ENCODE peak calls at places on chromosomes 5 and 9, in five cellular contexts. O is activated naive CD4-positive, alpha-beta T cell; V is T47D; J is GM23338; F is NCI-H1092 treated with DMSO at 0.1 percent for 48 hours. E is an unnamed sample.

GRCh38 chr5:132486318-132487094 is 4.1 kb downstream of the IRF1 start:
- DNase-seq in O (no peak), V (no peak), J (no peak), F (no peak), E (no peak)

GRCh38 chr9:19619221-19619620 is 169.6 kb downstream of the SLC24A2 start:
- DNase-seq in O (no peak), V (no peak), J (no peak), F (peak), E (no peak)

GRCh38 chr9:114321759-114322158 is 1.1 kb upstream of the ORM1 start:
- DNase-seq in O (no peak), V (no peak), J (no peak), F (no peak), E (no peak)

GRCh38 chr5:39411051-39411450 is 13.7 kb downstream of the DAB2 start:
- DNase-seq in O (no peak), V (no peak), J (no peak), F (no peak), E (no peak)

GRCh38 chr9:13383216-13383615 is 103.7 kb upstream of the MPDZ start:
- DNase-seq in O (no peak), V (no peak), J (no peak), F (no peak), E (no peak)

GRCh38 chr5:74288448-74289109 is 351.9 kb downstream of the ENC1 start:
- DNase-seq in O (no peak), V (no peak), J (no peak), F (no peak), E (no peak)

GRCh38 chr9:129483467-129484324 is 137.2 kb downstream of the C9orf50 start:
- DNase-seq in O (no peak), V (peak), J (peak), F (peak), E (no peak)

GRCh38 chr9:91071185-91071990 is 269.8 kb downstream of the SYK start:
- DNase-seq in O (no peak), V (no peak), J (no peak), F (no peak), E (peak)

GRCh38 chr9:123445981-123446610 is 90.1 kb downstream of the CRB2 start:
- DNase-seq in O (no peak), V (no peak), J (no peak), F (no peak), E (no peak)

GRCh38 chr5:9927521-9927997 is 297.4 kb upstream of the TAS2R1 start:
- DNase-seq in O (no peak), V (no peak), J (peak), F (no peak), E (no peak)

GRCh38 chr9:127520941-127521918 is 69.9 kb downstream of the LRSAM1 start:
- DNase-seq in O (no peak), V (no peak), J (peak), F (no peak), E (no peak)

GRCh38 chr9:10250200-10250599 is 362.6 kb downstream of the PTPRD start:
- DNase-seq in O (no peak), V (no peak), J (no peak), F (no peak), E (no peak)

GRCh38 chr5:35339006-35339405 is 108.7 kb upstream of the PRLR start:
- DNase-seq in O (no peak), V (no peak), J (no peak), F (no peak), E (no peak)

GRCh38 chr9:136268318-136268717 is 22.7 kb upstream of the QSOX2 start:
- DNase-seq in O (no peak), V (no peak), J (peak), F (peak), E (no peak)

GRCh38 chr5:17248999-17249634 is 31.7 kb downstream of the BASP1 start:
- DNase-seq in O (no peak), V (no peak), J (no peak), F (no peak), E (no peak)

GRCh38 chr9:79353856-79354520 is 217.8 kb upstream of the TLE4 start:
- DNase-seq in O (no peak), V (no peak), J (no peak), F (no peak), E (no peak)

GRCh38 chr5:150763023-150763793 is 4.4 kb upstream of the DCTN4 start:
- DNase-seq in O (no peak), V (peak), J (no peak), F (peak), E (no peak)